ENCODE peak calls at places on chromosomes 7 and 10, in four cellular contexts. W is HepG2, O is GM12878, K is K562. C is an unnamed sample.
A peak's percentile ranks its signal among the peaks of the same experiment; 100 is the strongest.

GRCh38 chr10:126500866-126501265 is 112.6 kb upstream of the ADAM12 start:
- DNase-seq in W (no peak), O (no peak), K (no peak), C (no peak)

GRCh38 chr10:5500910-5501309 is 1.5 kb upstream of the CALML5 start:
- DNase-seq in W (no peak), O (no peak), K (no peak), C (no peak)

GRCh38 chr10:6298428-6298827 is 95.7 kb downstream of the PFKFB3 start:
- DNase-seq in W (no peak), O (no peak), K (no peak), C (no peak)

GRCh38 chr10:15859865-15860691 is at the start of gene MINDY3:
- DNase-seq in W (peak; percentile 83), O (peak; percentile 26), K (peak; percentile 83), C (peak; percentile 73)

GRCh38 chr7:149570784-149571183 is 73.2 kb upstream of the ZNF746 start:
- DNase-seq in W (no peak), O (no peak), K (no peak), C (no peak)

GRCh38 chr10:12709516-12709915 is 292.0 kb downstream of the CCDC3 start:
- DNase-seq in W (no peak), O (no peak), K (no peak), C (no peak)

GRCh38 chr7:142301923-142302550 is 44.2 kb upstream of the PRSS58 start:
- DNase-seq in W (no peak), O (no peak), K (peak; percentile 42), C (peak; percentile 60)

GRCh38 chr10:522350-522749 is 167.1 kb downstream of the DIP2C start:
- DNase-seq in W (no peak), O (no peak), K (no peak), C (no peak)

GRCh38 chr10:92486637-92487036 is 87.3 kb downstream of the IDE start:
- DNase-seq in W (no peak), O (no peak), K (peak; percentile 29), C (no peak)

GRCh38 chr7:123784263-123784662 is 35.5 kb upstream of the WASL start:
- DNase-seq in W (no peak), O (no peak), K (no peak), C (no peak)

GRCh38 chr7:139811106-139811505 is 18.0 kb upstream of the TBXAS1 start:
- DNase-seq in W (no peak), O (no peak), K (no peak), C (no peak)

GRCh38 chr7:153406486-153406872 is 645.7 kb upstream of the DPP6 start:
- DNase-seq in W (no peak), O (no peak), K (no peak), C (no peak)
- TF ChIP-seq CREB1 in W (peak; percentile 47), O (no peak), K (no peak), C (no peak)

DNA sequence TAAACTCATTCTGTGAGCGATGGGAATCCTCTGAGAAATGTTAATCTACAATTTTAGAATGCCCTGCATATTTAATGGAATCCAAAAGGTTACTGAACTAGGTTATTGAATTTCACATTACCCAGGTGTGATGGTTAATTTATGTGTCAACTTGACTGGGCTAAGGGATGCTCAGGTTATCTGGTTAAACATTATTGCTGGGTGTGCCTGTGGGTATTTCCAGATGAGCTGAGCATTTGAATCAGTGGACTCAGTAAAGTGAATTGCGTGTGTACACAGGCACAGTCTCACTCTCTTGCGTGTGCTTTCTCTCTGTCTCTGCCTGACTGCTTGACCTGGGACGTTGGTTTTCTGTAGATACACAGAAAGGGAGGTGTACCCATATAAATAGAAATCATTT is 21.7 kb downstream of the RNF32 start:
- DNase-seq in W (no peak), O (no peak), K (no peak), C (no peak)
- TF ChIP-seq REST in W (no peak), O (no peak), K (no peak), C (no peak)

GRCh38 chr10:113020838-113021237 is 70.8 kb downstream of the TCF7L2 start:
- DNase-seq in W (peak; percentile 11), O (no peak), K (no peak), C (no peak)
- H3K27ac ChIP-seq in W (no peak overlapping the region), O (no peak overlapping the region), K (no peak overlapping the region), C (no peak overlapping the region)

DNA sequence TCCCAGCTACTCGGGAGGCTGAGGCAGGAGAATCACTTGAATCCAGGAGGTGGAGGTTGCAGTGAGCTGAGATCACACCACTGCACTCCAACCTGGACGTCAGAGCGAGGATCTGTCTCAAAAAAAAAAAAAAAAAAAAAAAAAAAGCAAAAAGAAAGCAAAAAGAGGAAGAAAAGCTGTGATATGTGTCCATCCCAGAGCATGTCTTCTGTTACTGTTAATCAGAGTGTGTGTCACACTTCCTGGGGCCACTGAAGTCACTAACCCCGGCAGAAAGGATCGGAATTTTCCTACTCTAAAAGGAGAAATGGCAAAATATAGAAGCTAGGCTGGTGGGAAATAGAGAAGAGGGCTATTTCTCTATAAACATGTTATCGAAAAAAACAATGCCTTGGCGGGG is 11.9 kb downstream of the PIK3AP1 start:
- DNase-seq in W (no peak), O (no peak), K (no peak), C (no peak)
- TF ChIP-seq CREB1 in W (no peak), O (no peak), K (no peak), C (no peak)

GRCh38 chr10:63719174-63719856 is 198.1 kb downstream of the REEP3 start:
- DNase-seq in W (peak; percentile 27), O (no peak), K (no peak), C (no peak)
- TF ChIP-seq REST in W (no peak), O (no peak), K (no peak), C (no peak)

DNA sequence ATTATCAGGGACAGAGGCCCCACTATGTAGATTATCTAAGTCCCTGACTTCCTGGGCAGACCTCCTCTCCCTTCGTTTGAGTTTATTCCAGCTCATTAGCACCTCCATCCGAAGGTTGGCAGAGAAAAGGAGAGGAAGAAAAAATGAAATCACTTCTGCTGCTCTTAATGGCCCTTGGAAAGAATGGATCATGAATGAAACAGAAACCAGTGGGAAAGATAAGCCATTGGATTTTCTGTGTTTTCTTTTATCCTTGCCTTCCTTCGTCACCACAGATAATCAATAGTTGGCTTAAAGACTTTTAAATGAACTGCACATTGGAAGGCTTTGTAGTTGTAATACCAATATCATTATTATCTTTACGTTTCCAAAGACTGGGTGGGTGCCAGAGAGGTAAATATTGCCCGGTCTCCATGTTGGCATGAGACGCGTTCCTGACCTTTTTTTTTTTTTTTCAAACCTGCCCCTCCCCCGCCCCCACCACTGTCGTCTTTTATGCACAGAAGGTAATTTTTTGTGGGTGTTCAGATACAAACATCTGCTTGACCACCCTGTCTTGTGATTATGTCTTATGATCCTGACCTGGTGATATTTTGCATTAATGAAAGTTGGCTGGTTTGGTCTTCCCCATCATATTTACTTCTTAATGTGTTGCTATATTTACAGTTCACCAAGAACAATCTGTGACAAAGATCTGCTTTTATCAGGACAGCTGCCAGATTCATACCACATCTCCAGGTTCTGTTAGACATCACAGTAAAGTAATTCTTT is 116.8 kb downstream of the ARID5B start:
- DNase-seq in W (no peak), O (no peak), K (no peak), C (no peak)
- H3K27ac ChIP-seq in W (no peak overlapping the region), O (peak overlapping the region; percentile 85), K (no peak overlapping the region), C (no peak overlapping the region)

DNA sequence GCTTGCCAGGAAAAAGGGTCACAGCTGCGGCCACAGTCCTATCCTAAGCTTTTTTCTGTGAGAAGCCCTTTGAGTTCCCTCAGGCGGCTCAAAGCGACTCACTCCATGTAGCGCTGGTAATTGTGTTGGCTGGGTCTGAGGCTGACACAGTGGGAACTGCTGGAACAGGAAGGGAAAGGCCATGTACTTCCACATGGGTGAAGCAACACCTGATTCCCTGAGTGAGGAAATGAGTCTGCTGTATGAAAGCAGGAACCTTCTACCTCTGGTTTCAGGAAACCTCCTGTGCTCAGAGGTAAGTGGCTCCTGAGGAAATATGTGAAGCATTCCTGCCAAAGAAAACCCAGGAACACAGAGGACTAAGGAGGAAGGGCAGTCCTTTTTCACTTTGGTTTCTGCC is 734.6 kb upstream of the SORCS1 start:
- DNase-seq in W (no peak), O (no peak), K (no peak), C (peak; percentile 15)
- TF ChIP-seq CREB1 in W (no peak), O (no peak), K (no peak), C (no peak)

DNA sequence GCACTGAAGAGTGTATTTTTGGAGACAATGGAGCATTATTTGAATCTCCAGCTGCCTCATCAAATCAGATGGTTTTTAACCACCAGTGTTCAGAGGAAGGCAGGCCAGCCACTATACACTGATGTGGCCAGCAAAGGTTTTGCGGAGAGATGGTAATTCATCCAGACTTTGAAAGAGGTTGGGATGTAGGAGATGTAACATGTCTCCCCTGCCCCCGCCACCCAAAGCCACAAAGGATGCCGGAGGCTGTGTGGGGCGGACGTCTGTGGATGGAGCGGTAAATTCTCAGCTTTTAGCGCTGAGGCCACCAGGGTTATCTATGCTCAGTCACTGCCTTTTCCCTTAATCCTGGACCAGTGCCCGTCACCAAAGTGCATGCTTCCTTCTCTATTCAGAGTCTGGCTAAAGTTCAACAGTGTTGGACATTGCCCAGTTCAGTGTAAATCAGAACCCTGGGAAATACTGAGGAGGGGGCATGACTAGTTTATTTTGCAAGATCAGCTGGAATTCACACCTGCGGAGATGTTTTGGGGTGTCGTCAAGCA is 3.7 kb upstream of the TRIP6 start:
- DNase-seq in W (peak; percentile 50), O (no peak), K (no peak), C (no peak)
- TF ChIP-seq REST in W (no peak), O (no peak), K (no peak), C (no peak)

GRCh38 chr7:925601-926000 is 28.9 kb downstream of the ADAP1 start:
- DNase-seq in W (no peak), O (no peak), K (no peak), C (no peak)
- H3K27ac ChIP-seq in W (no peak overlapping the region), O (peak overlapping the region; percentile 53), K (no peak overlapping the region), C (no peak overlapping the region)

C was measured in GM23338.